ENCODE peak calls at places on chromosomes 7 and 10, in eight cellular contexts. U is left ventricle myocardium inferior, V is kidney epithelial cell, T is mammary epithelial cell, J is GM06990, K is astrocyte of the cerebellum, Q is hepatocyte, B is tibial artery. M is an unnamed sample.

GRCh38 chr7:22197376-22197775 is 159.6 kb downstream of the RAPGEF5 start:
- DNase-seq in T (no peak), B (no peak), J (no peak), U (no peak), K (no peak), Q (no peak), V (no peak), M (no peak)

GRCh38 chr7:90455163-90456030 is 14.0 kb upstream of the PTTG1IP2 start:
- DNase-seq in B (no peak), V (peak; percentile 9), Q (peak; percentile 51), J (peak; percentile 7), U (no peak), K (peak; percentile 27), T (peak; percentile 41), M (peak; percentile 7)

GRCh38 chr7:149866817-149867447 is 6.8 kb upstream of the ATP6V0E2 start:
- DNase-seq in U (no peak), B (no peak), V (no peak), Q (no peak), T (no peak), J (no peak), K (no peak), M (no peak)

GRCh38 chr7:38178695-38179344 is 775 bp downstream of the STARD3NL start:
- DNase-seq in T (no peak), Q (no peak), B (no peak), V (no peak), K (no peak), U (no peak), J (no peak), M (no peak)

GRCh38 chr10:47047127-47047504 is 135.9 kb downstream of the PTPN20 start:
- DNase-seq in U (no peak), V (no peak), B (peak; percentile 54), Q (no peak), K (no peak), J (no peak), T (no peak), M (no peak)

GRCh38 chr7:28418311-28418710 is 6.0 kb downstream of the CREB5 start:
- DNase-seq in U (no peak), B (no peak), K (no peak), J (peak; percentile 44), V (no peak), Q (no peak), T (no peak), M (no peak)

GRCh38 chr10:16832351-16833080 is 15.3 kb upstream of the RSU1 start:
- DNase-seq in V (no peak), T (peak; percentile 81), U (no peak), Q (no peak), K (peak; percentile 97), J (no peak), B (peak; percentile 81), M (peak; percentile 85)

GRCh38 chr7:18513343-18513742 is 17.8 kb downstream of the HDAC9 start:
- DNase-seq in K (no peak), B (no peak), J (no peak), U (no peak), Q (no peak), T (no peak), V (no peak), M (no peak)

GRCh38 chr10:27369832-27370231 is 129.2 kb upstream of the ACBD5 start:
- DNase-seq in Q (no peak), T (no peak), B (no peak), J (no peak), U (no peak), K (no peak), V (no peak), M (no peak)

GRCh38 chr10:50600831-50601466 is 22.8 kb downstream of the SGMS1 start:
- DNase-seq in K (no peak), J (no peak), U (no peak), B (no peak), T (no peak), V (no peak), Q (no peak), M (no peak)

GRCh38 chr10:117544729-117545140 is 2.2 kb downstream of the EMX2 start:
- DNase-seq in U (no peak), Q (no peak), K (no peak), J (no peak), V (no peak), T (no peak), B (peak; percentile 62), M (no peak)

GRCh38 chr7:76515999-76516443 is 5.7 kb downstream of the UPK3B start:
- DNase-seq in B (no peak), V (no peak), U (peak; percentile 65), Q (no peak), J (peak; percentile 71), K (no peak), T (no peak), M (no peak)

GRCh38 chr7:152085116-152085515 is 59.6 kb downstream of the GALNT11 start:
- DNase-seq in K (no peak), Q (no peak), J (no peak), U (no peak), V (peak; percentile 23), B (no peak), T (no peak), M (no peak)

GRCh38 chr7:129923709-129924108 is 29.1 kb downstream of the UBE2H start:
- DNase-seq in K (peak; percentile 76), V (peak; percentile 71), B (no peak), U (no peak), J (no peak), Q (no peak), T (peak; percentile 62), M (peak; percentile 46)

GRCh38 chr10:9227679-9228365 is 1173.3 kb downstream of the GATA3 start:
- DNase-seq in B (no peak), K (no peak), U (no peak), T (peak; percentile 6), V (no peak), J (no peak), Q (no peak), M (no peak)

GRCh38 chr10:112960151-112960681 is 10.2 kb downstream of the TCF7L2 start:
- DNase-seq in T (no peak), U (no peak), V (no peak), K (no peak), B (no peak), Q (no peak), J (no peak), M (no peak)

GRCh38 chr10:10891437-10891836 is 126.2 kb upstream of the CELF2 start:
- DNase-seq in Q (peak; percentile 78), K (no peak), V (no peak), T (no peak), J (no peak), U (no peak), B (no peak), M (peak; percentile 52)

GRCh38 chr7:97454636-97455035 is 277.2 kb upstream of the TAC1 start:
- DNase-seq in U (no peak), J (no peak), B (no peak), T (no peak), K (no peak), Q (no peak), V (no peak), M (no peak)

GRCh38 chr7:143882611-143883078 is 19.3 kb downstream of the TCAF1 start:
- DNase-seq in B (peak; percentile 81), V (no peak), K (peak; percentile 23), U (peak; percentile 79), J (no peak), T (peak; percentile 6), Q (peak; percentile 87), M (no peak)

GRCh38 chr10:28434063-28434462 is 98.9 kb upstream of the WAC start:
- DNase-seq in V (no peak), J (no peak), B (no peak), K (no peak), T (no peak), U (no peak), Q (no peak), M (no peak)

GRCh38 chr7:88183051-88183450 is 36.8 kb downstream of the SRI start:
- DNase-seq in B (no peak), T (no peak), Q (no peak), U (no peak), V (no peak), J (no peak), K (no peak), M (no peak)

DNA sequence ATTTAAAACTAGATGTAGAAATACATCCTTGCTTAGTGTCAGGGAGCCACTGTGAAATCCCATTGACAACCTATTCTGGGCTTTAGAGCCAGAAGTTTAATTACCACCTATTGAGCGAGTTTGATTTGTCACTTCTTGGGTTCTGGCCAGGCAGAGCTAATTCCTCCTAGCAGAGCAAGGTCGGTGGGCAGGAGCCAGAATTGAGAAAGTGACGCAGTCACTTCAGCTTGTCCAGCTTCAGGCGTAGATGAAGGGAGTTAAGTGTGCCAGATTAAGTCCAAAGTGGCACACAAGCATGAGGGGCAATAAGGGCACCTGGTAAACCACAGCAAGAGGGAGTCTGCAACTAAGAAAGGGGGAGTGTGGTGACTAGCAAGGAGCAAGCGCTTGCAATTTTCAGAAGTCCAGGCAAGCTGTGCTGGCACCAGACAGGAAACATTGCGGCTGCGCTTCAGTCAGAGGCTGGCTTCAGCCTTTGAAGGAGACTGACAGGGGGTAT is 119.4 kb downstream of the ST7 start:
- DNase-seq in J (no peak), V (no peak), Q (no peak), K (peak; percentile 92), U (peak; percentile 44), B (peak; percentile 82), T (peak; percentile 68), M (no peak)
- H3K4me3 ChIP-seq in J (no peak overlapping the region), V (no peak overlapping the region), Q (no peak overlapping the region), K (no peak overlapping the region), U (peak overlapping the region; percentile 36), B (peak overlapping the region; percentile 27), T (no peak overlapping the region), M (no peak overlapping the region)

DNA sequence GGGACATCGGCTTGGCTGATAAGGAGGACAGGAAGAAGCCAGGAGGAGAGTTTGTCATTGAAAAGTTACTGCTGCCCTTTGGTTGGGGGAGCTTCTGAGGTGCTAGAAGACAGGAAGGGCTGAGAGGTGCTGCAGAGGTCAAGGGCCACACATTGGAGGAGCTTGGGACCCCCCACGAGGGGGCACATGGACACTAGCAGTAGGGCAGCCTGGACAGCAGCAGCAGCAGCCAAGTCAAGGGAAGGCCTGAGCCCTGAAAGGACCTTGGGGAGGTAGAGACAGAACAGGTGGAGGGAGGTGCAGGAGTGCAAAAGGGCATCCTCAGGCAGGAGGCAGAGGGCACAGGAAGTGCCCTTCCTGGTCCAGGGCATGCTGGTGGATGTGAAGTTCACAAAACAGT is 439.7 kb upstream of the IGFBP3 start:
- DNase-seq in B (no peak), U (no peak), J (no peak), V (no peak), Q (no peak), K (no peak), T (no peak), M (no peak)
- TF ChIP-seq CTCF in B (no peak), U (no peak), J (no peak), V (no peak), Q (no peak), K (no peak), T (no peak), M (no peak)

GRCh38 chr10:3782099-3782455 is 2.9 kb downstream of the KLF6 start:
- DNase-seq in Q (no peak), V (no peak), B (no peak), J (no peak), K (no peak), T (no peak), U (no peak), M (no peak)
- H3K4me3 ChIP-seq in Q (peak overlapping the region; percentile 76), V (peak overlapping the region; percentile 87), B (peak overlapping the region; percentile 99), J (peak overlapping the region; percentile 95), K (peak overlapping the region; percentile 80), T (peak overlapping the region; percentile 93), U (peak overlapping the region; percentile 87), M (peak overlapping the region; percentile 95)

DNA sequence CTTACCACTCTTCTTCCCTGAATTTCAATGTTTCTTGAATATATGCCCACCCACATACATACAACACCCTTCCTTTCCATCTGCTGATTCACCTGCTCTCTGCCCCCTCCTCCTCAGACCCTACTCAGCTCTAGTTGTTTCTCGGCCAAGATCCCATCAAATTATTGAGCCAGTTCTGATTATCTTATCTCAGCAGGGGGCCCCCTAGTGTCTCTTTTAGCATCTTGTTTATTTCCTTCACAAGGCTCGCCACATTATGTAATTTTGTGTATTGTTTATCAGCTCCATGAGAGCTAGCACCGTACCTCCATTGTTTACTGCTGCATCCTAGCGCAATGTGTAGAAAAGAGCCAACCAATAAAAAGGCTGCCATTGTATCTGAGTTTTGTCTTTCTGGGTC is 71.9 kb downstream of the FAM13C start:
- DNase-seq in T (no peak), B (no peak), U (no peak), K (no peak), Q (no peak), V (no peak), J (no peak), M (no peak)
- TF ChIP-seq CTCF in T (peak; percentile 9), B (no peak), U (peak; percentile 9), K (no peak), Q (no peak), V (no peak), J (peak; percentile 49), M (peak; percentile 7)

M was measured in BJ.